ENCODE peak calls at places on chromosomes 4 and X, in six cellular contexts. X is HFF-Myc, A is H9, G is nephron progenitor cell, P is SW 1271, J is CD14-positive monocyte. R is an unnamed sample.

GRCh38 chr4:38902221-38902620 is 34.6 kb downstream of the FAM114A1 start:
- DNase-seq in X (no peak), A (no peak), G (no peak), P (no peak), J (no peak), R (no peak)

GRCh38 chr4:123408471-123409084 is 12.0 kb downstream of the SPRY1 start:
- DNase-seq in X (no peak), A (no peak), G (no peak), P (no peak), J (no peak), R (no peak)

GRCh38 chrX:29941292-29941691 is 274.1 kb upstream of the MAGEB2 start:
- DNase-seq in X (no peak), A (no peak), G (no peak), P (no peak), J (no peak), R (no peak)

GRCh38 chr4:56764775-56765174 is 56.7 kb downstream of the SPINK2 start:
- DNase-seq in X (peak; percentile 80), A (no peak), G (no peak), P (no peak), J (no peak), R (no peak)

GRCh38 chrX:109440475-109440874 is 41.4 kb downstream of the GUCY2F start:
- DNase-seq in X (no peak), A (no peak), G (no peak), P (no peak), J (no peak), R (no peak)

GRCh38 chr4:183398298-183399129 is 45.9 kb upstream of the CDKN2AIP start:
- DNase-seq in X (no peak), A (peak; percentile 85), G (peak; percentile 79), P (no peak), J (peak; percentile 63), R (peak; percentile 85)

GRCh38 chr4:7784131-7784870 is 155.4 kb downstream of the AFAP1 start:
- DNase-seq in X (no peak), A (no peak), G (no peak), P (no peak), J (no peak), R (no peak)

GRCh38 chr4:80307183-80307735 is 28.3 kb upstream of the CFAP299 start:
- DNase-seq in X (no peak), A (no peak), G (no peak), P (no peak), J (no peak), R (no peak)

GRCh38 chrX:141945415-141945814 is 41.7 kb downstream of the MAGEC1 start:
- DNase-seq in X (no peak), A (no peak), G (no peak), P (no peak), J (no peak), R (no peak)

GRCh38 chr4:55079451-55080173 is 45.8 kb downstream of the KDR start:
- DNase-seq in X (no peak), A (no peak), G (no peak), P (no peak), J (no peak), R (no peak)

GRCh38 chrX:72048515-72049455 is 82.9 kb downstream of the RTL5 start:
- DNase-seq in X (no peak), A (no peak), G (no peak), P (no peak), J (no peak), R (peak; percentile 19)

GRCh38 chrX:40465735-40466551 is 114.8 kb upstream of the ATP6AP2 start:
- DNase-seq in X (no peak), A (no peak), G (peak; percentile 10), P (no peak), J (no peak), R (no peak)

R was measured in ecto neural progenitor cell.